ENCODE peak calls at places on chromosomes 5 and 9, in eight cellular contexts. F is stomach, R is osteocyte, H is epithelial cell of esophagus, K is mucosa of descending colon, D is kidney, C is cardiac fibroblast, N is neural progenitor cell. Z is an unnamed sample.

GRCh38 chr5:127758884-127759283 is 55.7 kb downstream of the CCDC192 start:
- DNase-seq in H (no peak), R (no peak), D (no peak), K (no peak), N (no peak), C (peak; percentile 33), F (no peak), Z (peak; percentile 11)

GRCh38 chr5:81164936-81165335 is 68.2 kb upstream of the CKMT2 start:
- DNase-seq in K (no peak), H (no peak), N (no peak), C (peak; percentile 19), R (no peak), F (no peak), D (no peak), Z (no peak)

GRCh38 chr5:173547579-173547978 is 68.9 kb downstream of the BOD1 start:
- DNase-seq in R (no peak), H (peak; percentile 64), D (no peak), C (peak; percentile 41), N (no peak), K (no peak), F (no peak), Z (peak; percentile 22)

GRCh38 chr9:37026085-37026935 is 7.8 kb downstream of the PAX5 start:
- DNase-seq in R (no peak), K (no peak), H (no peak), C (no peak), N (peak; percentile 60), D (peak; percentile 72), F (no peak), Z (no peak)

GRCh38 chr9:136588663-136589464 is 43.0 kb upstream of the NOTCH1 start:
- DNase-seq in C (no peak), F (no peak), H (no peak), K (no peak), D (peak; percentile 73), R (no peak), N (no peak), Z (no peak)

GRCh38 chr9:120655005-120655622 is 59.2 kb downstream of the MEGF9 start:
- DNase-seq in F (no peak), C (peak; percentile 59), R (no peak), N (no peak), K (no peak), H (peak; percentile 82), D (no peak), Z (peak; percentile 66)

GRCh38 chr9:72315510-72316287 is 49.3 kb downstream of the ZFAND5 start:
- DNase-seq in H (peak; percentile 64), N (peak; percentile 82), K (peak; percentile 47), D (peak; percentile 72), F (peak; percentile 81), C (peak; percentile 21), R (no peak), Z (peak; percentile 64)

GRCh38 chr9:20476912-20477311 is 145.4 kb downstream of the MLLT3 start:
- DNase-seq in C (peak; percentile 17), K (no peak), N (peak; percentile 50), F (no peak), R (no peak), D (no peak), H (no peak), Z (no peak)

GRCh38 chr5:132681983-132682382 is 8.2 kb downstream of the IL4 start:
- DNase-seq in H (peak; percentile 45), K (no peak), N (no peak), R (peak; percentile 66), C (no peak), D (no peak), F (no peak), Z (no peak)

GRCh38 chr9:133464638-133465037 is 4.9 kb downstream of the CACFD1 start:
- DNase-seq in H (no peak), K (peak; percentile 21), R (no peak), F (no peak), D (no peak), N (no peak), C (no peak), Z (no peak)

GRCh38 chr9:133468777-133469455 is 9.1 kb downstream of the CACFD1 start:
- DNase-seq in D (peak; percentile 66), C (no peak), K (peak; percentile 30), R (no peak), H (no peak), F (no peak), N (no peak), Z (no peak)

GRCh38 chr9:133468374-133468773 is 8.6 kb downstream of the CACFD1 start:
- DNase-seq in R (no peak), K (no peak), H (no peak), C (no peak), F (no peak), N (no peak), D (no peak), Z (no peak)

GRCh38 chr9:133463864-133464615 is 4.3 kb downstream of the CACFD1 start:
- DNase-seq in D (no peak), H (no peak), F (no peak), R (no peak), C (no peak), K (peak; percentile 25), N (no peak), Z (no peak)

GRCh38 chr9:133467101-133467500 is 7.3 kb downstream of the CACFD1 start:
- DNase-seq in C (no peak), D (no peak), H (no peak), F (no peak), K (peak; percentile 12), N (peak; percentile 37), R (no peak), Z (no peak)
- TF ChIP-seq CTCF in C (no peak), D (no peak), H (no peak), F (no peak), K (no peak), N (peak; percentile 31), R (no peak), Z (no peak)

DNA sequence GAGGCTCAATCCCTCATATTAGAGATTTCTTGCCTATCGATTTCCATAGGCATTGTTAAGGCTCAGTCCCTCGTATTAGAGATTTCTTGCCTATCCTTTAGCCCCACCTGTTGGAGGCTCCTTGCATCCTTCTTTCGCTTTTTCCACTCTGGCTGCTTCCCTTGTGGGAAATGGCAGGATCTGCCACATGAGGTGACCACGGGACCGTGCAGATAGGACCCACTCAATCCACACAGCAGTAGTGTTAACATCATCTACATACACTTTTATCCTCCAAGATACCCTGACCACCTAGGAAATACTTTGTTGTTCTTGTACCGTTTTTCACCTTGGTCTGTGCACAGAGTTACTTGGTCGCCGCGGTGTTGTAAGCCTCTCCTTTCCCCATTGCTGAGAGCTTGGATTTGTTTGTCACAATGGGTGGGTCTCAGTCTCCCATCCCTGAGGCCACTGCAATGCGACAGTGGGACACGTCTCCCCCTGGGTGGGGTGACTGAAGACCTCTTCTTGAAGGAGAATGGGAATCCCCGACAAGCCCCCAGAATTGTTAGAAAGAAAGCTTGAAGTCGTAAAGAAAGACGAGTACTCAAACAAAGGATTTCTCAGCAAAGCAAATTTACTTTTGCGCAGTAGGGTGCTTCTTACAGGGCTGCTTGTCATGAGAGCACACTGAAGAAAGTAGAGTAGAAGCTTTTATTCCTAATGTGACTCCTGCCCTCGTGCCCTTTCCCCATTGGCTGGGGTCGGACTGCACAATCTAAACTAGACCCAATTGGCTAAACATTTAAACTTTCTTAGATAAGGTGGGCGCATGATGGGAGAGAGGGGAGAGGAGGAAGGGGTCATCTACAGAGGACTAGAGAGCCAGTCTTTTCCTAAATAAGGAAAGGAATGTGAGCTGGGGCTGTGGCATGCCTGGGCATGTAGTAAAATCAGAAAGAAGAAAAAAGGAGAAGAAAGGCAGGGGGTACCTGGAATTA is 19.8 kb downstream of the IFT74 start:
- DNase-seq in H (peak; percentile 37), N (peak; percentile 87), D (no peak), C (peak; percentile 72), K (no peak), F (peak; percentile 38), R (no peak), Z (peak; percentile 70)
- TF ChIP-seq CTCF in H (peak; percentile 31), N (peak; percentile 81), D (peak; percentile 53), C (peak; percentile 68), K (no peak), F (peak; percentile 24), R (peak; percentile 64), Z (peak; percentile 32)

DNA sequence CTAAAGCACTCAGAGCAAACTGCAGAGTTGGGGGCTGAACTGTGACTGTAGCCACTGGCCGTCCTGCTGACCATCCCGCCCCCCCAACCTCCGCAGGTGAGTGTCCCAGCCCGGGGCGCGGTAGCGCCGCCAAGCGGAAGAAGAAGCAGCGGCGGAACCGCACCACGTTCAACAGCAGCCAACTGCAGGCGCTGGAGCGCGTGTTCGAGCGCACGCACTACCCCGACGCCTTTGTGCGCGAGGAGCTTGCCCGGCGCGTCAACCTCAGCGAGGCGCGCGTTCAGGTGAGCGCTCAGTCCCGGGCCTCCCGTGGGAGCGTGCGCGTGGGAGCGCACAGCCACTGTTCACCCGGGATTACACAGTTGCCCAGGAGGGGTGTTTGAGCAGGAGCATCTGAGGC is 33.7 kb downstream of the PTGES start:
- DNase-seq in C (no peak), K (no peak), N (peak; percentile 28), H (no peak), F (no peak), D (no peak), R (no peak), Z (no peak)
- TF ChIP-seq CTCF in C (no peak), K (no peak), N (peak; percentile 35), H (peak; percentile 15), F (no peak), D (no peak), R (no peak), Z (no peak)

DNA sequence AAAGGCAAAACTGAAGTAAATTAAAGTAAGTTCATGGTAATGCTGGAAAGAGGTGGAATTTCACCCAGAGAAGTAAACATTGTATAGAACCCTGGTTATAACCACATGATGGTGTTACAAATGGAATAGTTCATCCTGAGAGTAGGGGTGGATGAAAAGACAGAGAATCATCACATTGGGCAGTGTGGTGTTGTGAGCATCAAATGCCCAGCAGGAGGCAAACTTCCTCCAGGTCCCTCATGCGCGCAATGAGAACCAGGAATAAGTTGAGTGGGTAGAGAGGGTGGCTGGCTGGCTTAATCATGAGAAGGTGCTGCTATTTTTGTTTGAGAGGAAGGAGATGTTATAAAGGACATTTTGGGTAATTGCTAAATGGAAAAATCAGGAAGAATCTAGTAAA is 163.3 kb upstream of the HMHB1 start:
- DNase-seq in R (no peak), F (no peak), K (no peak), H (peak; percentile 19), D (no peak), C (peak; percentile 24), N (no peak), Z (peak; percentile 13)
- TF ChIP-seq CTCF in R (no peak), F (no peak), K (no peak), H (peak; percentile 13), D (peak; percentile 35), C (no peak), N (no peak), Z (no peak)

GRCh38 chr5:112143684-112144083 is 275.4 kb downstream of the EPB41L4A start:
- DNase-seq in D (no peak), N (no peak), F (no peak), K (no peak), C (no peak), R (no peak), H (no peak), Z (no peak)
- TF ChIP-seq CTCF in D (no peak), N (no peak), F (no peak), K (no peak), C (no peak), R (no peak), H (no peak), Z (no peak)

DNA sequence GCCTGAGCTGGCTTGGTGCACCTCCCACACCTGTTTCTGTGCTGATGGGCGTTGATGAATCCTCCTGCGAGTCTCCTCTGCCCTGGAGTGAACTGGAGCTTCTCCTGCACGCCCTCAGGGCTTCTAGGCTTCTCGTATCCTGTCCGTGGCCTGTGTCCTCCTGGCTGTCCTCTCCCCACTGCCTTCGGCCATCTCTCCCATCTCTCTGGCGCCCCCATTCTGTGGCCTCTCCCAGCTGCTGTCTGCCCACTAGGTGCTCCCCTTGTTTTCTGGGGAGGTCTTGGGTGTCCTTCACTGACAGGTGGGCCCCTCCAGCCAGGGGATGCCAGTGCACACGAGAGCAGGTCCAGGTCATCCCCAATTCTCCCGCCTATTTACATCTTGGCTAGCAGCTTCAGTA is 28.8 kb downstream of the AHRR start:
- DNase-seq in R (peak; percentile 68), D (no peak), N (peak; percentile 50), H (no peak), F (no peak), C (no peak), K (no peak), Z (peak; percentile 19)
- TF ChIP-seq CTCF in R (no peak), D (no peak), N (peak; percentile 50), H (no peak), F (no peak), C (peak; percentile 10), K (no peak), Z (no peak)